ENCODE peak calls at places on chromosomes 4 and X, in four cellular contexts. I is astrocyte, L is T-cell, Z is mucosa of descending colon. T is an unnamed sample.

GRCh38 chr4:183355405-183355804 is 33.2 kb upstream of the CLDN24 start:
- DNase-seq in I (peak; percentile 93), L (no peak), Z (no peak), T (peak; percentile 60)

GRCh38 chrX:15781964-15782711 is 8.1 kb upstream of the ZRSR2 start:
- DNase-seq in I (no peak), L (no peak), Z (peak; percentile 6), T (no peak)

GRCh38 chr4:169627307-169627706 is 6.9 kb downstream of the CLCN3 start:
- DNase-seq in I (no peak), L (no peak), Z (no peak), T (no peak)

GRCh38 chrX:141467442-141467841 is 117.1 kb downstream of the SPANXA1 start:
- DNase-seq in I (no peak), L (no peak), Z (no peak), T (peak; percentile 7)

GRCh38 chr4:54165438-54165837 is 63.7 kb upstream of the PDGFRA start:
- DNase-seq in I (peak; percentile 97), L (no peak), Z (no peak), T (peak; percentile 89)

GRCh38 chr4:32689520-32689919 is 1969.4 kb downstream of the PCDH7 start:
- DNase-seq in I (no peak), L (no peak), Z (no peak), T (peak; percentile 3)

GRCh38 chr4:116829187-116829586 is 256.2 kb downstream of the TRAM1L1 start:
- DNase-seq in I (no peak), L (no peak), Z (no peak), T (no peak)

GRCh38 chrX:132001127-132001526 is 22.0 kb upstream of the STK26 start:
- DNase-seq in I (no peak), L (no peak), Z (no peak), T (no peak)

GRCh38 chr4:5797866-5798265 is 86.9 kb downstream of the EVC start:
- DNase-seq in I (no peak), L (no peak), Z (no peak), T (no peak)

GRCh38 chr4:51997647-51998046 is 22.5 kb downstream of the LRRC66 start:
- DNase-seq in I (no peak), L (no peak), Z (no peak), T (no peak)

GRCh38 chrX:40496728-40497127 is 84.0 kb upstream of the ATP6AP2 start:
- DNase-seq in I (peak; percentile 29), L (no peak), Z (peak; percentile 6), T (peak; percentile 29)

GRCh38 chrX:44506688-44507087 is 36.0 kb downstream of the FUNDC1 start:
- DNase-seq in I (no peak), L (no peak), Z (no peak), T (no peak)

GRCh38 chr4:167196386-167196785 is 37.9 kb downstream of the SPOCK3 start:
- DNase-seq in I (peak; percentile 54), L (no peak), Z (no peak), T (peak; percentile 23)

T was measured in iris pigment epithelial cell.